ENCODE peak calls at places on chromosomes 16 and 17, in six cellular contexts. U is ascending aorta, H is hepatocyte, Y is prostate gland, N is tibial nerve, V is AG09309. I is an unnamed sample.

GRCh38 chr16:86545927-86546637 is 9.0 kb downstream of the MTHFSD start:
- DNase-seq in U (no peak), H (no peak), Y (peak), N (no peak), V (no peak), I (no peak)

GRCh38 chr16:87138316-87138715 is 178.9 kb downstream of the C16orf95 start:
- DNase-seq in U (peak), H (no peak), Y (no peak), N (no peak), V (no peak), I (peak)

GRCh38 chr16:89332248-89333245 is 115.0 kb downstream of the ZNF778 start:
- DNase-seq in U (no peak), H (no peak), Y (no peak), N (no peak), V (no peak), I (no peak)

GRCh38 chr16:89241187-89242003 is 23.9 kb downstream of the ZNF778 start:
- DNase-seq in U (peak), H (peak), Y (peak), N (peak), V (peak), I (peak)

GRCh38 chr17:14780116-14780515 is 479.2 kb downstream of the HS3ST3B1 start:
- DNase-seq in U (no peak), H (no peak), Y (no peak), N (no peak), V (no peak), I (no peak)

GRCh38 chr17:27236710-27237315 is 57.1 kb upstream of the WSB1 start:
- DNase-seq in U (peak), H (peak), Y (peak), N (peak), V (no peak), I (peak)

GRCh38 chr16:525520-526180 is 1.9 kb upstream of the CAPN15 start:
- DNase-seq in U (no peak), H (peak), Y (no peak), N (no peak), V (peak), I (no peak)

GRCh38 chr16:3182608-3183444 is 5.2 kb upstream of the OR1F1 start:
- DNase-seq in U (no peak), H (no peak), Y (no peak), N (no peak), V (no peak), I (peak)

GRCh38 chr17:28499366-28499668 is 6.8 kb upstream of the FOXN1 start:
- DNase-seq in U (no peak), H (no peak), Y (no peak), N (no peak), V (no peak), I (no peak)

GRCh38 chr17:66964930-66965800 is 658 bp downstream of the CACNG4 start:
- DNase-seq in U (no peak), H (peak), Y (peak), N (no peak), V (no peak), I (peak)

GRCh38 chr17:39679521-39680192 is 8.2 kb downstream of the PGAP3 start:
- DNase-seq in U (no peak), H (no peak), Y (no peak), N (no peak), V (no peak), I (no peak)

GRCh38 chr17:42163113-42163512 is 8.3 kb upstream of the RAB5C start:
- DNase-seq in U (no peak), H (no peak), Y (no peak), N (no peak), V (no peak), I (peak)

GRCh38 chr17:37447641-37448040 is 41.0 kb downstream of the TADA2A start:
- DNase-seq in U (no peak), H (no peak), Y (no peak), N (no peak), V (no peak), I (no peak)

GRCh38 chr17:48592592-48592991 is 987 bp downstream of the HOXB5 start:
- DNase-seq in U (no peak), H (no peak), Y (no peak), N (no peak), V (no peak), I (peak)

GRCh38 chr17:19867654-19868395 is at the start of gene ULK2:
- DNase-seq in U (peak), H (peak), Y (peak), N (no peak), V (peak), I (peak)

GRCh38 chr16:75064403-75065148 is 52.0 kb downstream of the LDHD start:
- DNase-seq in U (no peak), H (peak), Y (peak), N (no peak), V (no peak), I (no peak)

GRCh38 chr17:67280279-67280678 is 35.3 kb upstream of the HELZ start:
- DNase-seq in U (no peak), H (peak), Y (peak), N (peak), V (no peak), I (no peak)

GRCh38 chr17:15464629-15465028 is 2.8 kb downstream of the CDRT4 start:
- DNase-seq in U (no peak), H (no peak), Y (no peak), N (no peak), V (no peak), I (no peak)

GRCh38 chr16:27355610-27356009 is 41.8 kb downstream of the IL4R start:
- DNase-seq in U (no peak), H (no peak), Y (no peak), N (no peak), V (no peak), I (peak)

GRCh38 chr17:40303009-40303657 is 5.8 kb upstream of the RARA start:
- DNase-seq in U (peak), H (peak), Y (no peak), N (no peak), V (no peak), I (peak)

GRCh38 chr17:4354862-4355514 is 11.5 kb downstream of the UBE2G1 start:
- DNase-seq in U (peak), H (no peak), Y (no peak), N (no peak), V (no peak), I (peak)

GRCh38 chr16:89183463-89183862 is 11.9 kb downstream of the CDH15 start:
- DNase-seq in U (no peak), H (no peak), Y (no peak), N (no peak), V (no peak), I (no peak)

GRCh38 chr17:266219-266618 is 84.8 kb upstream of the DOC2B start:
- DNase-seq in U (peak), H (no peak), Y (no peak), N (no peak), V (no peak), I (peak)

GRCh38 chr17:38877130-38877851 is 7.4 kb downstream of the LASP1 start:
- DNase-seq in U (no peak), H (no peak), Y (no peak), N (no peak), V (no peak), I (peak)

GRCh38 chr17:38620551-38621277 is 15.0 kb upstream of the SRCIN1 start:
- DNase-seq in U (peak), H (no peak), Y (no peak), N (no peak), V (no peak), I (peak)

GRCh38 chr16:873889-874288 is 73.4 kb upstream of the GNG13 start:
- DNase-seq in U (no peak), H (no peak), Y (no peak), N (no peak), V (no peak), I (no peak)

GRCh38 chr16:58127033-58127556 is 2.1 kb downstream of the CFAP20 start:
- DNase-seq in U (no peak), H (no peak), Y (no peak), N (no peak), V (peak), I (no peak)
- TF ChIP-seq CTCF in U (no peak), H (peak), Y (no peak), N (peak), V (peak), I (peak)

GRCh38 chr17:50027639-50028206 is 28.2 kb upstream of the ITGA3 start:
- DNase-seq in U (peak), H (peak), Y (no peak), N (no peak), V (peak), I (peak)
- TF ChIP-seq CTCF in U (no peak), H (no peak), Y (no peak), N (no peak), V (no peak), I (no peak)

GRCh38 chr17:9839433-9839832 is 13.7 kb downstream of the GLP2R start:
- DNase-seq in U (no peak), H (no peak), Y (no peak), N (no peak), V (no peak), I (peak)
- TF ChIP-seq CTCF in U (no peak), H (no peak), Y (no peak), N (no peak), V (no peak), I (peak)

DNA sequence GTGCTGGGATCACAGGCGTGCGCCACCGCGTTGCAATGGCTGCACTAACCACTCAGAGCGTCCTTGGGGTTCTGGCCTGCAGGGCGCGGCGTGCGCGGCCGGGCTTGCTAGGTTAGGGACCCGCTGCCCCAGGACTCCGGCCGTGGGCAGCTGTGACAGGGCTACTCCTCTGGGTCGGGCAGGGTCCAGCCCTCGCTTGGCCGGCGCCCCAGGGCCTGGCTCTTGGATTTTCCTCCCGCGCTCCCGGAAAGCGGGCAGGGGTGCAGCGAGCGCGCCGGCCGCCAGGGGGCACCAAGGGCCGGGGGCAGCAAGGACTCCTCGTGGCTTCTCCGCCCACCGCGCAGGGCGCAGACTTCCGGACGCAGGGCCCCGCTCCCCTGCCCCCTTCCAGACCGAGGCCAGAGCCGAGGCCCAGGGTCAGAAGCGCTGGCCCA is 489 bp downstream of the TLE7 start:
- DNase-seq in U (no peak), H (no peak), Y (no peak), N (no peak), V (no peak), I (peak)
- TF ChIP-seq CTCF in U (no peak), H (no peak), Y (no peak), N (no peak), V (peak), I (peak)

GRCh38 chr16:8655184-8655717 is 19.2 kb upstream of the ABAT start:
- DNase-seq in U (no peak), H (peak), Y (no peak), N (no peak), V (no peak), I (peak)
- TF ChIP-seq CTCF in U (peak), H (peak), Y (no peak), N (no peak), V (no peak), I (peak)

GRCh38 chr17:46894024-46894423 is 28.9 kb upstream of the GOSR2 start:
- DNase-seq in U (no peak), H (no peak), Y (no peak), N (no peak), V (no peak), I (no peak)
- TF ChIP-seq CTCF in U (no peak), H (no peak), Y (no peak), N (no peak), V (no peak), I (no peak)

GRCh38 chr16:28823719-28824547 is 1.1 kb downstream of the ATXN2L start:
- DNase-seq in U (peak), H (peak), Y (peak), N (peak), V (peak), I (peak)
- TF ChIP-seq CTCF in U (peak), H (peak), Y (no peak), N (peak), V (peak), I (peak)